ENCODE peak calls at places on chromosomes 16 and 17, in five cellular contexts. R is fibroblast of gingiva, P is tibial nerve, Q is T-helper 1 cell, A is WTC11. L is an unnamed sample.
A peak's percentile ranks its signal among the peaks of the same experiment; 100 is the strongest.

GRCh38 chr17:82152556-82153294 is 54.7 kb upstream of the FASN start:
- DNase-seq in R (no peak), P (no peak), Q (no peak), A (no peak), L (no peak)

GRCh38 chr17:68698761-68699160 is 97.6 kb upstream of the FAM20A start:
- DNase-seq in R (no peak), P (peak; percentile 22), Q (no peak), A (no peak), L (no peak)

GRCh38 chr17:35906559-35907265 is 23.9 kb downstream of the RDM1 start:
- DNase-seq in R (peak; percentile 20), P (no peak), Q (no peak), A (no peak), L (no peak)

GRCh38 chr16:19331794-19332193 is 46.3 kb downstream of the CLEC19A start:
- DNase-seq in R (no peak), P (no peak), Q (no peak), A (no peak), L (no peak)

GRCh38 chr17:76270127-76270592 is 5.0 kb downstream of the UBALD2 start:
- DNase-seq in R (no peak), P (no peak), Q (no peak), A (no peak), L (no peak)

GRCh38 chr16:48124266-48124665 is 31.5 kb downstream of the ABCC12 start:
- DNase-seq in R (no peak), P (no peak), Q (no peak), A (no peak), L (no peak)

GRCh38 chr17:63706346-63707102 is 6.6 kb upstream of the LIMD2 start:
- DNase-seq in R (no peak), P (no peak), Q (no peak), A (no peak), L (no peak)

GRCh38 chr16:79638386-79639106 is 38.0 kb upstream of the MAF start:
- DNase-seq in R (no peak), P (no peak), Q (no peak), A (no peak), L (no peak)

GRCh38 chr16:29306201-29306600 is 100.3 kb downstream of the NPIPB11 start:
- DNase-seq in R (no peak), P (no peak), Q (no peak), A (no peak), L (no peak)

GRCh38 chr17:10674696-10675095 is 17.6 kb upstream of the MYH3 start:
- DNase-seq in R (no peak), P (no peak), Q (no peak), A (no peak), L (no peak)

GRCh38 chr17:31202968-31203367 is 94.1 kb downstream of the OMG start:
- DNase-seq in R (no peak), P (no peak), Q (no peak), A (no peak), L (no peak)

GRCh38 chr16:81066700-81067099 is 10.3 kb downstream of the C16orf46 start:
- DNase-seq in R (no peak), P (no peak), Q (no peak), A (no peak), L (no peak)

GRCh38 chr17:700504-701094 is 14.0 kb downstream of the VPS53 start:
- DNase-seq in R (peak; percentile 17), P (no peak), Q (peak; percentile 27), A (no peak), L (no peak)